ENCODE peak calls at places on chromosomes 1 and 21, in six cellular contexts. One of them, this sample, is unnamed.

GRCh38 chr1:215052656-215053055 is 29.9 kb upstream of the KCNK2 start:
- DNase-seq in activated CD4-positive, alpha-beta T cell treated with anti-CD3 and anti-CD28 coated beads for 24 hours: no peak
- DNase-seq in GM12864: no peak
- DNase-seq in KBM-7: no peak
- DNase-seq in cortex of kidney: no peak
- DNase-seq in stimulated activated CD4-positive, alpha-beta T cell treated with anti-CD3 and anti-CD28 coated beads, Interleukin-2, amount 100 ng/mL, for 48 hours: no peak
- DNase-seq in this sample: no peak

GRCh38 chr1:232635778-232636356 is 5.9 kb upstream of the SIPA1L2 start:
- DNase-seq in activated CD4-positive, alpha-beta T cell treated with anti-CD3 and anti-CD28 coated beads for 24 hours: no peak
- DNase-seq in GM12864: no peak
- DNase-seq in KBM-7: peak; percentile 46
- DNase-seq in cortex of kidney: no peak
- DNase-seq in stimulated activated CD4-positive, alpha-beta T cell treated with anti-CD3 and anti-CD28 coated beads, Interleukin-2, amount 100 ng/mL, for 48 hours: no peak
- DNase-seq in this sample: no peak

GRCh38 chr1:108933944-108934343 is 29.3 kb downstream of the CLCC1 start:
- DNase-seq in activated CD4-positive, alpha-beta T cell treated with anti-CD3 and anti-CD28 coated beads for 24 hours: no peak
- DNase-seq in GM12864: no peak
- DNase-seq in KBM-7: no peak
- DNase-seq in cortex of kidney: no peak
- DNase-seq in stimulated activated CD4-positive, alpha-beta T cell treated with anti-CD3 and anti-CD28 coated beads, Interleukin-2, amount 100 ng/mL, for 48 hours: no peak
- DNase-seq in this sample: no peak

GRCh38 chr21:33707846-33708245 is 65.5 kb downstream of the ITSN1 start:
- DNase-seq in activated CD4-positive, alpha-beta T cell treated with anti-CD3 and anti-CD28 coated beads for 24 hours: no peak
- DNase-seq in GM12864: no peak
- DNase-seq in KBM-7: no peak
- DNase-seq in cortex of kidney: no peak
- DNase-seq in stimulated activated CD4-positive, alpha-beta T cell treated with anti-CD3 and anti-CD28 coated beads, Interleukin-2, amount 100 ng/mL, for 48 hours: no peak
- DNase-seq in this sample: no peak

GRCh38 chr1:60746278-60746761 is 336.0 kb upstream of the NFIA start:
- DNase-seq in activated CD4-positive, alpha-beta T cell treated with anti-CD3 and anti-CD28 coated beads for 24 hours: no peak
- DNase-seq in GM12864: no peak
- DNase-seq in KBM-7: no peak
- DNase-seq in cortex of kidney: no peak
- DNase-seq in stimulated activated CD4-positive, alpha-beta T cell treated with anti-CD3 and anti-CD28 coated beads, Interleukin-2, amount 100 ng/mL, for 48 hours: no peak
- DNase-seq in this sample: no peak

GRCh38 chr1:103448560-103448959 is 76.9 kb upstream of the RNPC3 start:
- DNase-seq in activated CD4-positive, alpha-beta T cell treated with anti-CD3 and anti-CD28 coated beads for 24 hours: no peak
- DNase-seq in GM12864: no peak
- DNase-seq in KBM-7: no peak
- DNase-seq in cortex of kidney: no peak
- DNase-seq in stimulated activated CD4-positive, alpha-beta T cell treated with anti-CD3 and anti-CD28 coated beads, Interleukin-2, amount 100 ng/mL, for 48 hours: no peak
- DNase-seq in this sample: no peak

GRCh38 chr1:36553591-36554417 is 71.1 kb upstream of the CSF3R start:
- DNase-seq in activated CD4-positive, alpha-beta T cell treated with anti-CD3 and anti-CD28 coated beads for 24 hours: peak; percentile 58
- DNase-seq in GM12864: peak; percentile 16
- DNase-seq in KBM-7: peak; percentile 67
- DNase-seq in cortex of kidney: no peak
- DNase-seq in stimulated activated CD4-positive, alpha-beta T cell treated with anti-CD3 and anti-CD28 coated beads, Interleukin-2, amount 100 ng/mL, for 48 hours: peak; percentile 79
- DNase-seq in this sample: peak; percentile 23

GRCh38 chr1:172745014-172745413 is 86.1 kb downstream of the FASLG start:
- DNase-seq in activated CD4-positive, alpha-beta T cell treated with anti-CD3 and anti-CD28 coated beads for 24 hours: peak; percentile 43
- DNase-seq in GM12864: peak; percentile 83
- DNase-seq in KBM-7: peak; percentile 83
- DNase-seq in cortex of kidney: no peak
- DNase-seq in stimulated activated CD4-positive, alpha-beta T cell treated with anti-CD3 and anti-CD28 coated beads, Interleukin-2, amount 100 ng/mL, for 48 hours: no peak
- DNase-seq in this sample: peak; percentile 72

GRCh38 chr1:246690100-246690499 is 34.1 kb upstream of the SCCPDH start:
- DNase-seq in activated CD4-positive, alpha-beta T cell treated with anti-CD3 and anti-CD28 coated beads for 24 hours: no peak
- DNase-seq in GM12864: no peak
- DNase-seq in KBM-7: no peak
- DNase-seq in cortex of kidney: no peak
- DNase-seq in stimulated activated CD4-positive, alpha-beta T cell treated with anti-CD3 and anti-CD28 coated beads, Interleukin-2, amount 100 ng/mL, for 48 hours: no peak
- DNase-seq in this sample: no peak

GRCh38 chr1:184223216-184223615 is 163.6 kb upstream of the C1orf21 start:
- DNase-seq in activated CD4-positive, alpha-beta T cell treated with anti-CD3 and anti-CD28 coated beads for 24 hours: no peak
- DNase-seq in GM12864: no peak
- DNase-seq in KBM-7: no peak
- DNase-seq in cortex of kidney: no peak
- DNase-seq in stimulated activated CD4-positive, alpha-beta T cell treated with anti-CD3 and anti-CD28 coated beads, Interleukin-2, amount 100 ng/mL, for 48 hours: no peak
- DNase-seq in this sample: no peak

GRCh38 chr1:205191127-205191577 is 20.4 kb downstream of the DSTYK start:
- DNase-seq in activated CD4-positive, alpha-beta T cell treated with anti-CD3 and anti-CD28 coated beads for 24 hours: no peak
- DNase-seq in GM12864: no peak
- DNase-seq in KBM-7: no peak
- DNase-seq in cortex of kidney: no peak
- DNase-seq in stimulated activated CD4-positive, alpha-beta T cell treated with anti-CD3 and anti-CD28 coated beads, Interleukin-2, amount 100 ng/mL, for 48 hours: no peak
- DNase-seq in this sample: no peak

GRCh38 chr1:147895123-147895522 is 7.5 kb upstream of the GJA8 start:
- DNase-seq in activated CD4-positive, alpha-beta T cell treated with anti-CD3 and anti-CD28 coated beads for 24 hours: no peak
- DNase-seq in GM12864: no peak
- DNase-seq in KBM-7: no peak
- DNase-seq in cortex of kidney: no peak
- DNase-seq in stimulated activated CD4-positive, alpha-beta T cell treated with anti-CD3 and anti-CD28 coated beads, Interleukin-2, amount 100 ng/mL, for 48 hours: no peak
- DNase-seq in this sample: no peak

GRCh38 chr1:166088572-166088955 is 78.2 kb downstream of the FAM78B start:
- DNase-seq in activated CD4-positive, alpha-beta T cell treated with anti-CD3 and anti-CD28 coated beads for 24 hours: no peak
- DNase-seq in GM12864: no peak
- DNase-seq in KBM-7: no peak
- DNase-seq in cortex of kidney: no peak
- DNase-seq in stimulated activated CD4-positive, alpha-beta T cell treated with anti-CD3 and anti-CD28 coated beads, Interleukin-2, amount 100 ng/mL, for 48 hours: no peak
- DNase-seq in this sample: no peak

GRCh38 chr1:40141878-40142535 is 19.2 kb upstream of the RLF start:
- DNase-seq in activated CD4-positive, alpha-beta T cell treated with anti-CD3 and anti-CD28 coated beads for 24 hours: no peak
- DNase-seq in GM12864: no peak
- DNase-seq in KBM-7: no peak
- DNase-seq in cortex of kidney: no peak
- DNase-seq in stimulated activated CD4-positive, alpha-beta T cell treated with anti-CD3 and anti-CD28 coated beads, Interleukin-2, amount 100 ng/mL, for 48 hours: no peak
- DNase-seq in this sample: no peak

GRCh38 chr21:41894511-41894910 is 15.4 kb upstream of the PRDM15 start:
- DNase-seq in activated CD4-positive, alpha-beta T cell treated with anti-CD3 and anti-CD28 coated beads for 24 hours: no peak
- DNase-seq in GM12864: no peak
- DNase-seq in KBM-7: no peak
- DNase-seq in cortex of kidney: no peak
- DNase-seq in stimulated activated CD4-positive, alpha-beta T cell treated with anti-CD3 and anti-CD28 coated beads, Interleukin-2, amount 100 ng/mL, for 48 hours: no peak
- DNase-seq in this sample: no peak

GRCh38 chr1:244050835-244051444 is at the start of gene ZBTB18:
- DNase-seq in activated CD4-positive, alpha-beta T cell treated with anti-CD3 and anti-CD28 coated beads for 24 hours: no peak
- DNase-seq in GM12864: no peak
- DNase-seq in KBM-7: peak; percentile 25
- DNase-seq in cortex of kidney: no peak
- DNase-seq in stimulated activated CD4-positive, alpha-beta T cell treated with anti-CD3 and anti-CD28 coated beads, Interleukin-2, amount 100 ng/mL, for 48 hours: no peak
- DNase-seq in this sample: peak; percentile 15

GRCh38 chr1:58308206-58308605 is 238.3 kb downstream of the OMA1 start:
- DNase-seq in activated CD4-positive, alpha-beta T cell treated with anti-CD3 and anti-CD28 coated beads for 24 hours: no peak
- DNase-seq in GM12864: no peak
- DNase-seq in KBM-7: no peak
- DNase-seq in cortex of kidney: no peak
- DNase-seq in stimulated activated CD4-positive, alpha-beta T cell treated with anti-CD3 and anti-CD28 coated beads, Interleukin-2, amount 100 ng/mL, for 48 hours: no peak
- DNase-seq in this sample: no peak

GRCh38 chr1:70205076-70205436 is 323 bp downstream of the LRRC40 start:
- DNase-seq in activated CD4-positive, alpha-beta T cell treated with anti-CD3 and anti-CD28 coated beads for 24 hours: no peak
- DNase-seq in GM12864: no peak
- DNase-seq in KBM-7: no peak
- DNase-seq in cortex of kidney: no peak
- DNase-seq in stimulated activated CD4-positive, alpha-beta T cell treated with anti-CD3 and anti-CD28 coated beads, Interleukin-2, amount 100 ng/mL, for 48 hours: no peak
- DNase-seq in this sample: no peak

GRCh38 chr1:228809621-228810313 is 74.5 kb downstream of the RHOU start:
- DNase-seq in activated CD4-positive, alpha-beta T cell treated with anti-CD3 and anti-CD28 coated beads for 24 hours: no peak
- DNase-seq in GM12864: no peak
- DNase-seq in KBM-7: no peak
- DNase-seq in cortex of kidney: no peak
- DNase-seq in stimulated activated CD4-positive, alpha-beta T cell treated with anti-CD3 and anti-CD28 coated beads, Interleukin-2, amount 100 ng/mL, for 48 hours: no peak
- DNase-seq in this sample: peak; percentile 14

GRCh38 chr1:181482521-181483083 is 715 bp upstream of the CACNA1E start:
- DNase-seq in activated CD4-positive, alpha-beta T cell treated with anti-CD3 and anti-CD28 coated beads for 24 hours: peak; percentile 6
- DNase-seq in GM12864: no peak
- DNase-seq in KBM-7: peak; percentile 26
- DNase-seq in cortex of kidney: no peak
- DNase-seq in stimulated activated CD4-positive, alpha-beta T cell treated with anti-CD3 and anti-CD28 coated beads, Interleukin-2, amount 100 ng/mL, for 48 hours: peak; percentile 44
- DNase-seq in this sample: no peak

GRCh38 chr1:165933446-165934170 is 106.2 kb downstream of the UCK2 start:
- DNase-seq in activated CD4-positive, alpha-beta T cell treated with anti-CD3 and anti-CD28 coated beads for 24 hours: no peak
- DNase-seq in GM12864: no peak
- DNase-seq in KBM-7: no peak
- DNase-seq in cortex of kidney: no peak
- DNase-seq in stimulated activated CD4-positive, alpha-beta T cell treated with anti-CD3 and anti-CD28 coated beads, Interleukin-2, amount 100 ng/mL, for 48 hours: no peak
- DNase-seq in this sample: no peak

GRCh38 chr1:145849356-145850165 is 4.1 kb downstream of the NUDT17 start:
- DNase-seq in activated CD4-positive, alpha-beta T cell treated with anti-CD3 and anti-CD28 coated beads for 24 hours: no peak
- DNase-seq in GM12864: no peak
- DNase-seq in KBM-7: no peak
- DNase-seq in cortex of kidney: no peak
- DNase-seq in stimulated activated CD4-positive, alpha-beta T cell treated with anti-CD3 and anti-CD28 coated beads, Interleukin-2, amount 100 ng/mL, for 48 hours: no peak
- DNase-seq in this sample: no peak

GRCh38 chr1:22920734-22921451 is 51.8 kb downstream of the LACTBL1 start:
- DNase-seq in activated CD4-positive, alpha-beta T cell treated with anti-CD3 and anti-CD28 coated beads for 24 hours: no peak
- DNase-seq in GM12864: no peak
- DNase-seq in KBM-7: no peak
- DNase-seq in cortex of kidney: no peak
- DNase-seq in stimulated activated CD4-positive, alpha-beta T cell treated with anti-CD3 and anti-CD28 coated beads, Interleukin-2, amount 100 ng/mL, for 48 hours: no peak
- DNase-seq in this sample: no peak

GRCh38 chr1:88504601-88505000 is 179.5 kb upstream of the PKN2 start:
- DNase-seq in activated CD4-positive, alpha-beta T cell treated with anti-CD3 and anti-CD28 coated beads for 24 hours: no peak
- DNase-seq in GM12864: no peak
- DNase-seq in KBM-7: no peak
- DNase-seq in cortex of kidney: no peak
- DNase-seq in stimulated activated CD4-positive, alpha-beta T cell treated with anti-CD3 and anti-CD28 coated beads, Interleukin-2, amount 100 ng/mL, for 48 hours: no peak
- DNase-seq in this sample: no peak

GRCh38 chr1:9110669-9111356 is 18.1 kb downstream of the GPR157 start:
- DNase-seq in activated CD4-positive, alpha-beta T cell treated with anti-CD3 and anti-CD28 coated beads for 24 hours: peak; percentile 80
- DNase-seq in GM12864: peak; percentile 71
- DNase-seq in KBM-7: peak; percentile 85
- DNase-seq in cortex of kidney: no peak
- DNase-seq in stimulated activated CD4-positive, alpha-beta T cell treated with anti-CD3 and anti-CD28 coated beads, Interleukin-2, amount 100 ng/mL, for 48 hours: peak; percentile 90
- DNase-seq in this sample: peak; percentile 79

GRCh38 chr1:159719990-159720389 is 5.6 kb upstream of the CRP start:
- DNase-seq in activated CD4-positive, alpha-beta T cell treated with anti-CD3 and anti-CD28 coated beads for 24 hours: no peak
- DNase-seq in GM12864: no peak
- DNase-seq in KBM-7: no peak
- DNase-seq in cortex of kidney: no peak
- DNase-seq in stimulated activated CD4-positive, alpha-beta T cell treated with anti-CD3 and anti-CD28 coated beads, Interleukin-2, amount 100 ng/mL, for 48 hours: no peak
- DNase-seq in this sample: no peak

GRCh38 chr1:235127774-235128452 is 724 bp downstream of the TOMM20 start:
- DNase-seq in activated CD4-positive, alpha-beta T cell treated with anti-CD3 and anti-CD28 coated beads for 24 hours: no peak
- DNase-seq in GM12864: no peak
- DNase-seq in KBM-7: no peak
- DNase-seq in cortex of kidney: no peak
- DNase-seq in stimulated activated CD4-positive, alpha-beta T cell treated with anti-CD3 and anti-CD28 coated beads, Interleukin-2, amount 100 ng/mL, for 48 hours: no peak
- DNase-seq in this sample: no peak

GRCh38 chr1:200372095-200372884 is 37.5 kb downstream of the ZNF281 start:
- DNase-seq in activated CD4-positive, alpha-beta T cell treated with anti-CD3 and anti-CD28 coated beads for 24 hours: no peak
- DNase-seq in GM12864: no peak
- DNase-seq in KBM-7: no peak
- DNase-seq in cortex of kidney: no peak
- DNase-seq in stimulated activated CD4-positive, alpha-beta T cell treated with anti-CD3 and anti-CD28 coated beads, Interleukin-2, amount 100 ng/mL, for 48 hours: no peak
- DNase-seq in this sample: no peak

GRCh38 chr1:115642168-115643072 is 650 bp downstream of the VANGL1 start:
- DNase-seq in activated CD4-positive, alpha-beta T cell treated with anti-CD3 and anti-CD28 coated beads for 24 hours: no peak
- DNase-seq in GM12864: peak; percentile 60
- DNase-seq in KBM-7: peak; percentile 84
- DNase-seq in cortex of kidney: no peak
- DNase-seq in stimulated activated CD4-positive, alpha-beta T cell treated with anti-CD3 and anti-CD28 coated beads, Interleukin-2, amount 100 ng/mL, for 48 hours: peak; percentile 19
- DNase-seq in this sample: peak; percentile 53